ENCODE peak calls at places on chromosome 10, in six cellular contexts. G is stimulated activated CD8-positive, alpha-beta memory T cell treated with anti-CD3 and anti-CD28 coated beads, Interleukin-7, amount 100 ng/mL, for 48 hours; R is dermis blood vessel endothelial cell; D is left ventricle myocardium inferior; I is NCI-H748 treated with DMSO at 0.1 percent for 48 hours; Y is gastrocnemius medialis. N is an unnamed sample.
A peak's percentile ranks its signal among the peaks of the same experiment; 100 is the strongest.

GRCh38 chr10:109962247-109962646 is 38.9 kb upstream of the XPNPEP1 start:
- DNase-seq in G (no peak), R (no peak), I (no peak), Y (no peak), D (no peak), N (no peak)

GRCh38 chr10:43674546-43675205 is 26.0 kb upstream of the ZNF32 start:
- DNase-seq in G (no peak), I (no peak), R (no peak), D (no peak), Y (no peak), N (no peak)

GRCh38 chr10:122044045-122044661 is 55.2 kb downstream of the TACC2 start:
- DNase-seq in G (no peak), D (no peak), R (no peak), Y (peak; percentile 83), I (no peak), N (no peak)

GRCh38 chr10:102504179-102504975 is 605 bp downstream of the SUFU start:
- DNase-seq in I (no peak), R (peak; percentile 45), Y (no peak), D (peak; percentile 26), G (no peak), N (peak; percentile 26)

GRCh38 chr10:11610151-11610854 is 1.1 kb downstream of the USP6NL start:
- DNase-seq in Y (no peak), D (no peak), R (peak; percentile 37), G (no peak), I (no peak), N (no peak)

GRCh38 chr10:46006219-46006618 is 24.2 kb downstream of the NCOA4 start:
- DNase-seq in I (no peak), D (no peak), Y (no peak), R (peak; percentile 6), G (no peak), N (no peak)

GRCh38 chr10:12191715-12192114 is 4.0 kb downstream of the NUDT5 start:
- DNase-seq in I (no peak), G (no peak), Y (no peak), R (peak; percentile 45), D (no peak), N (no peak)

GRCh38 chr10:3805791-3806381 is 20.9 kb upstream of the KLF6 start:
- DNase-seq in G (no peak), D (peak; percentile 34), Y (no peak), I (peak; percentile 57), R (peak; percentile 98), N (no peak)

GRCh38 chr10:13201132-13201531 is 33.0 kb downstream of the UCMA start:
- DNase-seq in I (no peak), R (no peak), Y (no peak), G (no peak), D (no peak), N (no peak)

GRCh38 chr10:58976254-58976653 is 200.2 kb upstream of the PHYHIPL start:
- DNase-seq in D (no peak), Y (no peak), R (no peak), G (no peak), I (no peak), N (peak; percentile 32)

GRCh38 chr10:67549390-67549789 is 146.6 kb downstream of the CTNNA3 start:
- DNase-seq in G (no peak), Y (no peak), D (no peak), R (no peak), I (no peak), N (no peak)

GRCh38 chr10:92517034-92517655 is 56.7 kb downstream of the IDE start:
- DNase-seq in I (peak; percentile 3), D (no peak), G (peak; percentile 46), R (peak; percentile 91), Y (peak; percentile 25), N (peak; percentile 87)

GRCh38 chr10:130799532-130799931 is 512.0 kb downstream of the TCERG1L start:
- DNase-seq in G (no peak), Y (no peak), R (no peak), I (no peak), D (no peak), N (no peak)

GRCh38 chr10:76939862-76940495 is 697.6 kb downstream of the KCNMA1 start:
- DNase-seq in D (no peak), G (no peak), R (no peak), I (peak; percentile 52), Y (no peak), N (no peak)

GRCh38 chr10:34801066-34801738 is 13.9 kb downstream of the PARD3 start:
- DNase-seq in D (no peak), I (no peak), R (peak; percentile 30), Y (peak; percentile 38), G (no peak), N (peak; percentile 51)

GRCh38 chr10:102729090-102730026 is 14.4 kb upstream of the WBP1L start:
- DNase-seq in G (peak; percentile 47), D (peak; percentile 87), I (no peak), Y (peak; percentile 66), R (peak; percentile 92), N (peak; percentile 92)

GRCh38 chr10:83427101-83427500 is 712.2 kb upstream of the GHITM start:
- DNase-seq in G (no peak), Y (no peak), R (no peak), I (no peak), D (no peak), N (no peak)

GRCh38 chr10:12018438-12019342 is 23.9 kb downstream of the UPF2 start:
- DNase-seq in R (no peak), I (no peak), G (no peak), D (no peak), Y (no peak), N (no peak)

GRCh38 chr10:131849591-131850489 is 51.0 kb upstream of the PPP2R2D start:
- DNase-seq in I (no peak), Y (no peak), G (no peak), D (no peak), R (no peak), N (no peak)

GRCh38 chr10:99850041-99850766 is 67.8 kb downstream of the ABCC2 start:
- DNase-seq in Y (no peak), I (no peak), D (no peak), R (peak; percentile 34), G (no peak), N (no peak)

GRCh38 chr10:119625570-119626280 is 25.5 kb upstream of the BAG3 start:
- DNase-seq in R (no peak), D (no peak), G (no peak), I (no peak), Y (no peak), N (no peak)

N was measured in adrenal gland.